ENCODE peak calls at places on chromosomes 16 and 17, in eight cellular contexts. X, K, Q, B, I, H, C and S are unnamed samples.

GRCh38 chr17:42422958-42423712 is at the start of gene CAVIN1:
- DNase-seq in B (peak; percentile 92), H (peak; percentile 93), X (peak; percentile 89), Q (peak; percentile 97), C (peak; percentile 99), I (peak; percentile 83), K (peak; percentile 100), S (peak; percentile 100)

GRCh38 chr16:75919664-75920063 is 193.4 kb upstream of the CPHXL start:
- DNase-seq in X (no peak), C (no peak), I (no peak), H (no peak), Q (no peak), K (no peak), B (no peak), S (no peak)

GRCh38 chr17:7561028-7561575 is 617 bp upstream of the SENP3 start:
- DNase-seq in C (peak; percentile 87), K (peak; percentile 95), I (peak; percentile 93), B (peak; percentile 96), X (no peak), H (peak; percentile 97), Q (peak; percentile 91), S (peak; percentile 98)

GRCh38 chr17:45341389-45342158 is 24.8 kb upstream of the MAP3K14 start:
- DNase-seq in K (peak; percentile 42), I (peak; percentile 62), C (peak; percentile 59), X (no peak), Q (peak; percentile 94), B (no peak), H (peak; percentile 7), S (no peak)

GRCh38 chr16:683396-684066 is 603 bp downstream of the JMJD8 start:
- DNase-seq in B (no peak), X (no peak), H (no peak), C (no peak), I (no peak), K (peak; percentile 57), Q (peak; percentile 55), S (no peak)

GRCh38 chr17:76872221-76872873 is 4.1 kb downstream of the MGAT5B start:
- DNase-seq in K (no peak), H (peak; percentile 13), B (no peak), X (no peak), I (peak; percentile 63), Q (peak; percentile 89), C (no peak), S (no peak)

GRCh38 chr17:56908061-56908542 is 5.7 kb downstream of the TRIM25 start:
- DNase-seq in I (no peak), X (no peak), K (no peak), Q (peak; percentile 53), H (peak; percentile 76), C (peak; percentile 37), B (peak; percentile 58), S (peak; percentile 84)

GRCh38 chr16:49977427-49977826 is 47.6 kb upstream of the CNEP1R1 start:
- DNase-seq in B (no peak), X (no peak), K (no peak), I (no peak), Q (no peak), H (no peak), C (no peak), S (no peak)

GRCh38 chr17:63699638-63700527 is at the start of gene LIMD2:
- DNase-seq in X (no peak), Q (peak; percentile 26), C (no peak), H (peak; percentile 70), K (peak; percentile 70), I (peak; percentile 99), B (peak; percentile 66), S (no peak)

GRCh38 chr16:28623172-28623711 is 13.4 kb upstream of the SULT1A1 start:
- DNase-seq in I (no peak), B (peak; percentile 77), K (peak; percentile 60), Q (peak; percentile 32), H (peak; percentile 85), X (no peak), C (no peak), S (no peak)

GRCh38 chr17:27631409-27631755 is 394 bp downstream of the LGALS9 start:
- DNase-seq in I (no peak), C (no peak), B (no peak), K (no peak), Q (no peak), X (no peak), H (no peak), S (no peak)

GRCh38 chr16:57045694-57046381 is 46.5 kb upstream of the CPNE2 start:
- DNase-seq in K (peak; percentile 81), B (peak; percentile 32), C (peak; percentile 84), X (no peak), H (peak; percentile 57), Q (peak; percentile 48), I (peak; percentile 64), S (no peak)

GRCh38 chr17:63304704-63305261 is 141.3 kb downstream of the CYB561 start:
- DNase-seq in X (no peak), I (no peak), K (no peak), Q (no peak), H (no peak), C (no peak), B (no peak), S (no peak)

GRCh38 chr17:77742579-77742978 is 215.9 kb upstream of the TNRC6C start:
- DNase-seq in K (no peak), Q (no peak), X (no peak), H (no peak), B (no peak), C (no peak), I (no peak), S (no peak)

GRCh38 chr16:15830832-15831451 is 25.9 kb downstream of the MYH11 start:
- DNase-seq in K (no peak), H (no peak), C (no peak), Q (no peak), I (no peak), B (no peak), X (no peak), S (no peak)

GRCh38 chr16:79707867-79708266 is 107.3 kb upstream of the MAF start:
- DNase-seq in X (no peak), B (peak; percentile 53), Q (no peak), K (peak; percentile 61), I (no peak), H (peak; percentile 46), C (peak; percentile 34), S (peak; percentile 92)

GRCh38 chr17:17570798-17571716 is 20.5 kb downstream of the PEMT start:
- DNase-seq in I (no peak), C (no peak), X (no peak), B (peak; percentile 39), H (no peak), K (peak; percentile 88), Q (no peak), S (no peak)
- H3K27ac ChIP-seq in I (no peak overlapping the region), C (no peak overlapping the region), X (no peak overlapping the region), B (peak overlapping the region; percentile 11), H (no peak overlapping the region), K (no peak overlapping the region), Q (no peak overlapping the region), S (no peak overlapping the region)

GRCh38 chr16:86520317-86521210 is 10.2 kb downstream of the FOXF1 start:
- DNase-seq in K (no peak), H (no peak), I (no peak), X (no peak), B (no peak), Q (no peak), C (no peak), S (no peak)
- TF ChIP-seq EP300 in K (no peak), H (no peak), I (no peak), X (no peak), B (no peak), Q (no peak), C (no peak), S (no peak)

DNA sequence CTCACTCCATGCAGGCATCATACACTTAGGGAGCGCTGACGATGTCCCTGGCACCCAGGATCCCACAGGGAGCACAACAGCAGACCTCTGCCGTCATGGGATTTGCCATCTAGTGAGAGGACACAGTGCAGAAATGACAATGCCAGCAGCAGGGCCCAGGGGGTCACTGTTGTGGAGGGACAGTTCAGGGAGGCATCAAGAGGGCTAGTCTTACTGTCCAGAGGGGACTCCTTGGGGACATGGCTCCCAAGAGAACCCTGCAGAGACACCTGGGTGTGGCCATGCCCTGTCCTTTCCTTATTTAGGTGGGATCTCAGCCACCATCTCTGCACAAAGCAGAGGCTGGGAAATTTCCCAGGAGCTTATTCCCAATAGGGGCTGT is 73.7 kb downstream of the CRISPLD2 start:
- DNase-seq in H (no peak), B (no peak), I (no peak), Q (no peak), X (no peak), C (no peak), K (no peak), S (no peak)
- H3K27ac ChIP-seq in H (peak overlapping the region; percentile 13), B (no peak overlapping the region), I (no peak overlapping the region), Q (no peak overlapping the region), X (no peak overlapping the region), C (no peak overlapping the region), K (no peak overlapping the region), S (no peak overlapping the region)

GRCh38 chr16:23595246-23595950 is 718 bp downstream of the NDUFAB1 start:
- DNase-seq in I (peak; percentile 20), X (no peak), K (no peak), C (no peak), H (peak; percentile 7), B (no peak), Q (no peak), S (no peak)
- TF ChIP-seq EP300 in I (no peak), X (no peak), K (no peak), C (no peak), H (no peak), B (no peak), Q (no peak), S (no peak)